ENCODE peak calls at places on chromosomes 12 and 14, in six cellular contexts. U, G, I, E, J and N are unnamed samples.

GRCh38 chr14:99793213-99794155 is at the start of gene EML1:
- DNase-seq in U (peak; percentile 89), G (peak; percentile 34), I (peak; percentile 58), E (no peak), J (peak; percentile 67), N (peak; percentile 42)

GRCh38 chr14:56202256-56202655 is 84.0 kb downstream of the PELI2 start:
- DNase-seq in U (no peak), G (no peak), I (no peak), E (no peak), J (no peak), N (no peak)

GRCh38 chr14:63203618-63204406 is 431 bp upstream of the RHOJ start:
- DNase-seq in U (peak; percentile 98), G (peak; percentile 49), I (peak; percentile 20), E (peak; percentile 71), J (no peak), N (peak; percentile 97)

GRCh38 chr14:68793734-68794129 is 865 bp upstream of the ZFP36L1 start:
- DNase-seq in U (no peak), G (no peak), I (no peak), E (no peak), J (peak; percentile 40), N (no peak)

GRCh38 chr14:34722723-34723545 is 8.5 kb upstream of the CFL2 start:
- DNase-seq in U (peak; percentile 68), G (peak; percentile 7), I (peak; percentile 65), E (no peak), J (peak; percentile 16), N (no peak)

GRCh38 chr14:58740584-58740983 is 102.8 kb downstream of the DACT1 start:
- DNase-seq in U (no peak), G (peak; percentile 20), I (no peak), E (no peak), J (no peak), N (no peak)

GRCh38 chr14:81474156-81474492 is 59.5 kb downstream of the SEL1L start:
- DNase-seq in U (no peak), G (no peak), I (peak; percentile 57), E (no peak), J (no peak), N (no peak)

GRCh38 chr14:61644834-61645233 is 50.5 kb upstream of the HIF1A start:
- DNase-seq in U (peak; percentile 40), G (no peak), I (no peak), E (no peak), J (no peak), N (no peak)

GRCh38 chr12:28794796-28795195 is 354.3 kb upstream of the FAR2 start:
- DNase-seq in U (no peak), G (no peak), I (no peak), E (no peak), J (no peak), N (no peak)